ENCODE peak calls at places on chromosomes 5 and 9, in six cellular contexts. One of them, this sample, is unnamed.

GRCh38 chr5:50447228-50447627 is 6.1 kb upstream of the EMB start:
- DNase-seq in choroid plexus epithelial cell: no peak
- DNase-seq in OCI-LY7: no peak
- DNase-seq in upper lobe of right lung: no peak
- DNase-seq in AG04450: no peak
- DNase-seq in NB4: no peak
- DNase-seq in this sample: no peak

GRCh38 chr9:115034801-115035200 is 83.2 kb downstream of the TNC start:
- DNase-seq in upper lobe of right lung: no peak
- DNase-seq in OCI-LY7: no peak
- DNase-seq in choroid plexus epithelial cell: peak; percentile 80
- DNase-seq in NB4: no peak
- DNase-seq in AG04450: peak; percentile 59
- DNase-seq in this sample: no peak

GRCh38 chr9:95107976-95108375 is 209.5 kb downstream of the FANCC start:
- DNase-seq in upper lobe of right lung: peak; percentile 31
- DNase-seq in choroid plexus epithelial cell: no peak
- DNase-seq in AG04450: no peak
- DNase-seq in NB4: no peak
- DNase-seq in OCI-LY7: no peak
- DNase-seq in this sample: no peak

GRCh38 chr5:138876811-138877210 is 1.7 kb upstream of the LRRTM2 start:
- DNase-seq in AG04450: no peak
- DNase-seq in choroid plexus epithelial cell: no peak
- DNase-seq in OCI-LY7: no peak
- DNase-seq in upper lobe of right lung: no peak
- DNase-seq in NB4: no peak
- DNase-seq in this sample: no peak

GRCh38 chr9:112762726-112763518 is 12.4 kb downstream of the SNX30 start:
- DNase-seq in upper lobe of right lung: no peak
- DNase-seq in AG04450: no peak
- DNase-seq in NB4: no peak
- DNase-seq in OCI-LY7: no peak
- DNase-seq in choroid plexus epithelial cell: no peak
- DNase-seq in this sample: no peak

GRCh38 chr5:11143456-11144267 is 382.6 kb upstream of the DAP start:
- DNase-seq in NB4: no peak
- DNase-seq in OCI-LY7: no peak
- DNase-seq in choroid plexus epithelial cell: no peak
- DNase-seq in AG04450: no peak
- DNase-seq in upper lobe of right lung: no peak
- DNase-seq in this sample: peak; percentile 1

GRCh38 chr9:91930475-91930874 is 19.6 kb downstream of the ROR2 start:
- DNase-seq in OCI-LY7: peak; percentile 15
- DNase-seq in upper lobe of right lung: no peak
- DNase-seq in choroid plexus epithelial cell: peak; percentile 54
- DNase-seq in NB4: peak; percentile 29
- DNase-seq in AG04450: no peak
- DNase-seq in this sample: no peak

GRCh38 chr9:88661759-88662158 is 126.8 kb downstream of the NXNL2 start:
- DNase-seq in OCI-LY7: no peak
- DNase-seq in AG04450: no peak
- DNase-seq in choroid plexus epithelial cell: peak; percentile 61
- DNase-seq in NB4: peak; percentile 21
- DNase-seq in upper lobe of right lung: no peak
- DNase-seq in this sample: no peak

GRCh38 chr9:37678789-37679273 is 28.1 kb downstream of the FRMPD1 start:
- DNase-seq in AG04450: no peak
- DNase-seq in choroid plexus epithelial cell: peak; percentile 4
- DNase-seq in NB4: peak; percentile 1
- DNase-seq in OCI-LY7: no peak
- DNase-seq in upper lobe of right lung: no peak
- DNase-seq in this sample: no peak

GRCh38 chr5:36728697-36729543 is 122.5 kb downstream of the SLC1A3 start:
- DNase-seq in NB4: peak; percentile 80
- DNase-seq in OCI-LY7: peak; percentile 73
- DNase-seq in choroid plexus epithelial cell: peak; percentile 84
- DNase-seq in upper lobe of right lung: no peak
- DNase-seq in AG04450: peak; percentile 41
- DNase-seq in this sample: no peak

GRCh38 chr5:1943481-1943880 is 60.8 kb upstream of the IRX4 start:
- DNase-seq in AG04450: no peak
- DNase-seq in NB4: no peak
- DNase-seq in choroid plexus epithelial cell: no peak
- DNase-seq in upper lobe of right lung: peak; percentile 10
- DNase-seq in OCI-LY7: no peak
- DNase-seq in this sample: no peak

GRCh38 chr5:23648656-23649055 is 141.2 kb downstream of the PRDM9 start:
- DNase-seq in NB4: no peak
- DNase-seq in choroid plexus epithelial cell: no peak
- DNase-seq in upper lobe of right lung: no peak
- DNase-seq in OCI-LY7: no peak
- DNase-seq in AG04450: no peak
- DNase-seq in this sample: no peak

GRCh38 chr9:407255-407654 is 192.6 kb downstream of the DOCK8 start:
- DNase-seq in choroid plexus epithelial cell: no peak
- DNase-seq in OCI-LY7: no peak
- DNase-seq in upper lobe of right lung: no peak
- DNase-seq in NB4: no peak
- DNase-seq in AG04450: no peak
- DNase-seq in this sample: no peak
- TF ChIP-seq CTCF in choroid plexus epithelial cell: no peak
- TF ChIP-seq CTCF in OCI-LY7: no peak
- TF ChIP-seq CTCF in upper lobe of right lung: no peak
- TF ChIP-seq CTCF in NB4: no peak
- TF ChIP-seq CTCF in AG04450: no peak
- TF ChIP-seq CTCF in this sample: no peak

GRCh38 chr9:121637441-121638222 is 13.8 kb upstream of the DAB2IP start:
- DNase-seq in OCI-LY7: no peak
- DNase-seq in upper lobe of right lung: no peak
- DNase-seq in choroid plexus epithelial cell: no peak
- DNase-seq in NB4: no peak
- DNase-seq in AG04450: peak; percentile 8
- DNase-seq in this sample: no peak
- H3K4me3 ChIP-seq in OCI-LY7: no peak overlapping the region
- H3K4me3 ChIP-seq in upper lobe of right lung: no peak overlapping the region
- H3K4me3 ChIP-seq in choroid plexus epithelial cell: no peak overlapping the region
- H3K4me3 ChIP-seq in NB4: no peak overlapping the region
- H3K4me3 ChIP-seq in AG04450: no peak overlapping the region
- H3K4me3 ChIP-seq in this sample: no peak overlapping the region

GRCh38 chr9:135048758-135049284 is 38.6 kb upstream of the OLFM1 start:
- DNase-seq in choroid plexus epithelial cell: no peak
- DNase-seq in upper lobe of right lung: no peak
- DNase-seq in NB4: no peak
- DNase-seq in OCI-LY7: no peak
- DNase-seq in AG04450: no peak
- DNase-seq in this sample: no peak

GRCh38 chr9:135050072-135050990 is 37.1 kb upstream of the OLFM1 start:
- DNase-seq in choroid plexus epithelial cell: no peak
- DNase-seq in NB4: no peak
- DNase-seq in OCI-LY7: no peak
- DNase-seq in upper lobe of right lung: peak; percentile 57
- DNase-seq in AG04450: no peak
- DNase-seq in this sample: no peak

GRCh38 chr9:135047521-135047920 is 39.9 kb upstream of the OLFM1 start:
- DNase-seq in NB4: no peak
- DNase-seq in AG04450: no peak
- DNase-seq in upper lobe of right lung: no peak
- DNase-seq in OCI-LY7: no peak
- DNase-seq in choroid plexus epithelial cell: no peak
- DNase-seq in this sample: no peak

GRCh38 chr9:135048046-135048757 is 39.3 kb upstream of the OLFM1 start:
- DNase-seq in NB4: no peak
- DNase-seq in upper lobe of right lung: peak; percentile 50
- DNase-seq in OCI-LY7: no peak
- DNase-seq in AG04450: no peak
- DNase-seq in choroid plexus epithelial cell: no peak
- DNase-seq in this sample: no peak

GRCh38 chr9:135049460-135049859 is 38.0 kb upstream of the OLFM1 start:
- DNase-seq in upper lobe of right lung: peak; percentile 22
- DNase-seq in AG04450: no peak
- DNase-seq in NB4: no peak
- DNase-seq in choroid plexus epithelial cell: no peak
- DNase-seq in OCI-LY7: no peak
- DNase-seq in this sample: no peak
- TF ChIP-seq CTCF in upper lobe of right lung: no peak
- TF ChIP-seq CTCF in AG04450: no peak
- TF ChIP-seq CTCF in NB4: no peak
- TF ChIP-seq CTCF in choroid plexus epithelial cell: no peak
- TF ChIP-seq CTCF in OCI-LY7: no peak
- TF ChIP-seq CTCF in this sample: no peak

GRCh38 chr5:98489021-98489420 is 284.4 kb upstream of the RGMB start:
- DNase-seq in AG04450: no peak
- DNase-seq in upper lobe of right lung: no peak
- DNase-seq in OCI-LY7: no peak
- DNase-seq in choroid plexus epithelial cell: no peak
- DNase-seq in NB4: no peak
- DNase-seq in this sample: no peak
- H3K4me3 ChIP-seq in AG04450: no peak overlapping the region
- H3K4me3 ChIP-seq in upper lobe of right lung: no peak overlapping the region
- H3K4me3 ChIP-seq in OCI-LY7: no peak overlapping the region
- H3K4me3 ChIP-seq in choroid plexus epithelial cell: no peak overlapping the region
- H3K4me3 ChIP-seq in NB4: no peak overlapping the region
- H3K4me3 ChIP-seq in this sample: no peak overlapping the region

GRCh38 chr5:54159153-54159836 is 151.1 kb downstream of the ARL15 start:
- DNase-seq in NB4: peak; percentile 84
- DNase-seq in choroid plexus epithelial cell: peak; percentile 29
- DNase-seq in AG04450: no peak
- DNase-seq in upper lobe of right lung: no peak
- DNase-seq in OCI-LY7: peak; percentile 29
- DNase-seq in this sample: no peak
- TF ChIP-seq CTCF in NB4: peak; percentile 20
- TF ChIP-seq CTCF in choroid plexus epithelial cell: no peak
- TF ChIP-seq CTCF in AG04450: no peak
- TF ChIP-seq CTCF in upper lobe of right lung: no peak
- TF ChIP-seq CTCF in OCI-LY7: peak; percentile 37
- TF ChIP-seq CTCF in this sample: no peak

DNA sequence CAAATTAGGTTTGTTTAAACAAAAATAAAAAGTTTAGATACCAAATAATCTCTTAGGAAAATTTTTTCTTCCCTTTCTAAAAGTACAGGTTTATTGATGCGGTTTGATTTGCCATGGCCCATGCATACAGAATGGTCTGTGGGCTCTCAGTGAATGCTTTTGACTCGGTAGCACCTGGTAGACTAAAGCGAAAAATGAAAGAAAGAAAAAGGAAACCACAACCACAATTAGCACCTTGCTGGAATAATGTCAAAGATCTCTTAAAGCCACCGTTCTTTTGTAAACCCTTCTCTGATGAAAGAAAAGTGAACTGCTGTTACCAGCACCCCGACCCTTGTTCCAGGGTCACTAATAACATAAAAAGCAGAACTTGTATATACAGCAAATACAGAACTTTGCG is 157.9 kb downstream of the NFIB start:
- DNase-seq in upper lobe of right lung: no peak
- DNase-seq in NB4: no peak
- DNase-seq in AG04450: no peak
- DNase-seq in OCI-LY7: peak; percentile 89
- DNase-seq in choroid plexus epithelial cell: no peak
- DNase-seq in this sample: peak; percentile 29
- H3K4me3 ChIP-seq in upper lobe of right lung: no peak overlapping the region
- H3K4me3 ChIP-seq in NB4: no peak overlapping the region
- H3K4me3 ChIP-seq in AG04450: no peak overlapping the region
- H3K4me3 ChIP-seq in OCI-LY7: peak overlapping the region; percentile 62
- H3K4me3 ChIP-seq in choroid plexus epithelial cell: no peak overlapping the region
- H3K4me3 ChIP-seq in this sample: no peak overlapping the region

This sample was measured in GM12864.